ENCODE peak calls at places on chromosomes 6 and 20, in nine cellular contexts. Y is D721Med; Z is right cardiac atrium; A is NCI-H69; J is NCI-H1048; H is activated CD4-positive, CD25-positive, alpha-beta regulatory T cell; O is glomerular endothelial cell; I is HCEC 1CT; G is GM20000. L is an unnamed sample.

GRCh38 chr6:118912646-118913045 is 18.7 kb downstream of the ASF1A start:
- DNase-seq in I (no peak), G (no peak), O (no peak), Z (no peak), Y (no peak), A (peak; percentile 99), H (no peak), J (no peak), L (no peak)

GRCh38 chr6:148431413-148431812 is 88.8 kb downstream of the SASH1 start:
- DNase-seq in Z (no peak), A (peak; percentile 58), J (no peak), Y (no peak), H (no peak), I (no peak), G (no peak), O (no peak), L (no peak)

GRCh38 chr6:97913721-97914120 is 630.7 kb upstream of the MMS22L start:
- DNase-seq in O (no peak), Y (no peak), I (no peak), G (no peak), Z (no peak), H (no peak), A (no peak), J (no peak), L (no peak)

GRCh38 chr20:9912858-9913434 is 74.1 kb upstream of the PAK5 start:
- DNase-seq in J (no peak), O (peak; percentile 12), G (peak; percentile 8), I (peak; percentile 19), Y (no peak), A (peak; percentile 73), H (no peak), Z (peak; percentile 52), L (peak; percentile 17)

GRCh38 chr6:68427630-68428029 is 207.5 kb upstream of the ADGRB3 start:
- DNase-seq in J (no peak), Y (no peak), Z (no peak), A (no peak), G (no peak), I (peak; percentile 80), H (no peak), O (no peak), L (no peak)

GRCh38 chr6:32972353-32973143 is 4.2 kb downstream of the BRD2 start:
- DNase-seq in J (no peak), I (no peak), H (no peak), Z (peak; percentile 68), A (peak; percentile 75), O (no peak), G (no peak), Y (no peak), L (peak; percentile 46)

GRCh38 chr6:16240618-16241320 is 2.4 kb downstream of the GMPR start:
- DNase-seq in O (no peak), J (no peak), G (no peak), A (no peak), Z (no peak), H (no peak), I (no peak), Y (no peak), L (no peak)

GRCh38 chr6:43275782-43276179 is 22.3 kb upstream of the SLC22A7 start:
- DNase-seq in Z (peak; percentile 50), J (no peak), H (no peak), G (peak; percentile 65), A (no peak), O (no peak), I (no peak), Y (peak; percentile 61), L (no peak)

GRCh38 chr20:45911486-45912343 is at the start of gene PLTP:
- DNase-seq in A (peak; percentile 48), G (peak; percentile 38), H (no peak), I (peak; percentile 23), Z (peak; percentile 93), J (no peak), O (no peak), Y (no peak), L (peak; percentile 75)

GRCh38 chr20:10954137-10954840 is 280.5 kb upstream of the JAG1 start:
- DNase-seq in I (no peak), G (no peak), H (no peak), O (no peak), J (no peak), Z (no peak), A (no peak), Y (no peak), L (no peak)

GRCh38 chr6:144215402-144215931 is 65.2 kb downstream of the STX11 start:
- DNase-seq in O (no peak), A (peak; percentile 29), J (no peak), H (no peak), G (peak; percentile 44), I (peak; percentile 12), Z (peak; percentile 74), Y (peak; percentile 15), L (peak; percentile 30)

GRCh38 chr6:39602590-39603319 is 122.5 kb downstream of the KIF6 start:
- DNase-seq in H (no peak), J (no peak), Z (no peak), A (peak; percentile 13), O (no peak), G (no peak), I (no peak), Y (no peak), L (no peak)

GRCh38 chr6:3776881-3777507 is 25.5 kb upstream of the PXDC1 start:
- DNase-seq in H (no peak), O (no peak), A (no peak), Y (no peak), Z (no peak), J (no peak), I (no peak), G (no peak), L (no peak)

GRCh38 chr6:134134654-134135053 is 82.2 kb upstream of the SLC2A12 start:
- DNase-seq in Y (peak; percentile 45), J (no peak), A (no peak), I (no peak), Z (no peak), H (no peak), G (no peak), O (no peak), L (no peak)

GRCh38 chr20:5364997-5365597 is 48.3 kb upstream of the PROKR2 start:
- DNase-seq in J (no peak), H (no peak), I (no peak), Y (no peak), Z (no peak), A (no peak), G (no peak), O (no peak), L (no peak)

GRCh38 chr6:151436814-151437213 is 15.1 kb downstream of the RMND1 start:
- DNase-seq in Y (no peak), Z (no peak), J (no peak), H (no peak), I (no peak), A (no peak), O (no peak), G (no peak), L (no peak)

GRCh38 chr20:19380211-19380610 is 167.8 kb downstream of the SLC24A3 start:
- DNase-seq in I (no peak), Z (no peak), G (no peak), A (no peak), O (no peak), Y (no peak), J (no peak), H (no peak), L (no peak)

GRCh38 chr6:34159844-34160243 is 14.0 kb upstream of the GRM4 start:
- DNase-seq in Z (no peak), G (no peak), Y (no peak), O (no peak), J (no peak), A (no peak), H (no peak), I (no peak), L (no peak)

GRCh38 chr20:51079488-51079887 is 56.6 kb upstream of the KCNG1 start:
- DNase-seq in J (no peak), H (no peak), A (no peak), G (no peak), I (no peak), O (no peak), Y (no peak), Z (no peak), L (no peak)

GRCh38 chr6:56517155-56517745 is 125.4 kb downstream of the DST start:
- DNase-seq in I (peak; percentile 65), H (no peak), A (peak; percentile 65), Z (no peak), Y (no peak), G (no peak), O (no peak), J (no peak), L (no peak)

GRCh38 chr6:26273673-26274595 is 91.1 kb upstream of the BTN3A2 start:
- DNase-seq in I (peak; percentile 40), A (peak; percentile 77), Y (no peak), Z (no peak), J (no peak), O (no peak), G (no peak), H (no peak), L (no peak)

GRCh38 chr6:34011298-34011697 is 134.6 kb downstream of the GRM4 start:
- DNase-seq in A (no peak), Y (no peak), H (no peak), J (no peak), G (no peak), Z (no peak), O (no peak), I (no peak), L (no peak)

GRCh38 chr20:40522405-40522804 is 166.6 kb downstream of the MAFB start:
- DNase-seq in H (no peak), A (no peak), O (no peak), Z (no peak), J (no peak), G (no peak), Y (no peak), I (no peak), L (no peak)

GRCh38 chr20:23917024-23917725 is 37.6 kb upstream of the CST5 start:
- DNase-seq in O (no peak), Y (no peak), J (no peak), G (no peak), A (no peak), H (no peak), I (no peak), Z (no peak), L (no peak)

GRCh38 chr20:49558826-49559225 is 9.1 kb downstream of the PTGIS start:
- DNase-seq in A (no peak), O (no peak), Z (no peak), J (no peak), I (no peak), H (no peak), G (no peak), Y (no peak), L (no peak)

GRCh38 chr20:6164421-6165341 is 41.9 kb upstream of the FERMT1 start:
- DNase-seq in J (no peak), Y (no peak), G (no peak), H (no peak), A (no peak), O (no peak), I (peak; percentile 49), Z (peak; percentile 78), L (peak; percentile 35)

GRCh38 chr6:154167163-154167562 is 128.1 kb downstream of the OPRM1 start:
- DNase-seq in G (no peak), H (no peak), Y (no peak), J (no peak), I (no peak), O (no peak), Z (no peak), A (peak; percentile 6), L (no peak)

GRCh38 chr6:157650261-157650640 is 172.8 kb upstream of the SNX9 start:
- DNase-seq in A (no peak), G (no peak), H (no peak), I (no peak), Z (peak; percentile 84), J (no peak), Y (no peak), O (no peak), L (peak; percentile 37)

GRCh38 chr6:36033935-36034334 is 6.3 kb downstream of the MAPK14 start:
- DNase-seq in I (no peak), G (no peak), H (no peak), J (no peak), O (no peak), A (no peak), Z (no peak), Y (no peak), L (no peak)

GRCh38 chr6:146890644-146891434 is 292.1 kb downstream of the ADGB start:
- DNase-seq in G (no peak), Z (no peak), H (no peak), J (no peak), A (no peak), O (no peak), I (peak; percentile 48), Y (no peak), L (no peak)

GRCh38 chr6:154500769-154501171 is 9.7 kb downstream of the CNKSR3 start:
- DNase-seq in Z (no peak), A (peak; percentile 51), O (no peak), H (no peak), G (no peak), Y (no peak), I (no peak), J (no peak), L (no peak)